ENCODE peak calls at places on chromosomes 11 and 22, in six cellular contexts. M is K562, L is HepG2, P is GM12878, U is H1, B is HCT116. Y is an unnamed sample.

GRCh38 chr11:12386745-12387144 is 9.4 kb downstream of the PARVA start:
- DNase-seq in L (peak; percentile 85), M (no peak), B (no peak), U (no peak), P (no peak), Y (no peak)

GRCh38 chr22:29074276-29074625 is 1.4 kb downstream of the KREMEN1 start:
- DNase-seq in B (no peak), L (no peak), M (no peak), P (no peak), U (no peak), Y (no peak)

GRCh38 chr11:116071241-116071640 is 567.0 kb upstream of the CADM1 start:
- DNase-seq in P (no peak), U (no peak), M (no peak), L (no peak), B (no peak), Y (no peak)

GRCh38 chr11:693415-693831 is 1.6 kb downstream of the DEAF1 start:
- DNase-seq in M (peak; percentile 44), U (no peak), P (no peak), L (no peak), B (no peak), Y (no peak)

GRCh38 chr11:115523727-115524399 is 19.6 kb upstream of the CADM1 start:
- DNase-seq in P (no peak), L (peak; percentile 54), U (no peak), B (no peak), M (no peak), Y (no peak)

GRCh38 chr11:69149646-69150045 is 6.1 kb upstream of the SMIM38 start:
- DNase-seq in B (no peak), M (no peak), U (no peak), L (no peak), P (no peak), Y (no peak)

GRCh38 chr11:2557381-2557780 is 112.6 kb downstream of the KCNQ1 start:
- DNase-seq in M (no peak), L (no peak), P (no peak), B (no peak), U (no peak), Y (no peak)

GRCh38 chr11:2171531-2171930 is at the start of gene TH:
- DNase-seq in M (no peak), P (no peak), L (no peak), U (no peak), B (no peak), Y (no peak)

GRCh38 chr11:2509481-2510001 is 64.7 kb downstream of the KCNQ1 start:
- DNase-seq in U (no peak), B (no peak), L (no peak), M (no peak), P (no peak), Y (no peak)

GRCh38 chr11:73156686-73157085 is 14.6 kb upstream of the FCHSD2 start:
- DNase-seq in P (no peak), L (no peak), B (no peak), U (no peak), M (no peak), Y (no peak)

GRCh38 chr11:61626580-61627380 is 45.9 kb upstream of the SYT7 start:
- DNase-seq in L (peak; percentile 34), B (no peak), M (no peak), P (no peak), U (peak; percentile 71), Y (no peak)

DNA sequence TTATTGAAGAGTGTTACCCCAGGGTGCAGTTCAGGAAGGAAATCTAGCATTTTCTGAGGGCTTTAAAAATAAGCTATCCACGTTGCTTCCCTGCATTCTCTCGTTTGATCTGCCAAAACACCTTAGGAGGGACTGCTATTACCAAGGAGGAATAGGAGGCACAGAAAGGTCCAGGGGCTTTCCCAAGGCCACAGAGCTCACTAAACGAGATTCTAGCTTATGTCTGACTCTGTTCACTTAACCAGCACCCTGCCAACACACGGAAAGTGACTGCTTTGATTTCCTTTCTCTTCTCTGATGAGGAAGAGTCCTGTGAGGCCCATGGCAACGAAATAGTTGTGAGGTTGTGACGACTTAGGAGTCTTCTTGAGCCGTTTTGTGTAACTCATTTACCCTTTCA is 3.4 kb upstream of the PTPN5 start:
- DNase-seq in U (no peak), L (no peak), B (no peak), P (no peak), M (no peak), Y (no peak)
- H3K27me3 ChIP-seq in U (no peaks in the 10 kb centered on the region), L (peaks cover 22% of the 10 kb centered on the region), B (peaks cover 6% of the 10 kb centered on the region), P (peaks cover 9% of the 10 kb centered on the region), M (no peaks in the 10 kb centered on the region), Y (peaks cover 35% of the 10 kb centered on the region)

DNA sequence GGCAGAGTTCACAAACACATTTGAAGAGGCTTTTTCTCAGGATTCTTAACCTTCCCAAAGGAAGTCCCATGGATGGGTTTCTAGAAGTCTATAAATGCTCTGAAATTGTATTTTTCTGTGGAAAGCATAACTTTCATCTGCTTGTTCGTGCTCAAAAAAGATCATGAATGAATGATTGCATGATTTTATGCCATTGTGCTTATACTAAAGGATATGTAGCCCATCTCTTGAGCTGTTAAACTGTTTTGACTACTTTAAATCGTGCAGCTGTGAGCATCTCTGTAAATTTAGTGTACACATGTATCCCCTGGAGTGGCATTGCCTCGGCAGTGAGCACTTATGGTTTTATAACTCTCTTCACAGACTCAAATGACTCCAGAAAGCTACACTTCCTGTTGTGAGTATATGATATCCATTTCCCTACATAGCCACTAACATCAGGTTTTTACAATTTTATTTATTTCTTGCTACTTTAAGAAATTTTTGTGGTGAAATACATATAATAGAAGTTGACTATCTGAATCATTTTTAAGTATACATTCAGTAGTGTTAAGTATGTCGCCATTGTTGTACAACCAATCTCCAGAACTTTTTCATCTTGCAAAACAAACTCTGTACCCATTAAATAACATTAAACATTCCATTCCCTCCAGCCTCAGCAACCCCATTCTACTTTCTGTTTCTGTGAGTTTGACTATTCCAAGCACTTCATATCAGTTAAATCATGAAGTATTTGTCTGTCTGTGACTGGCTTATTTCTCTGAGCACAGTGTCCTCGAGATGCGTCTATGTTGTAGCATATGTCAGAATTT is 8.0 kb downstream of the NEAT1 start:
- DNase-seq in L (no peak), U (no peak), B (no peak), M (peak; percentile 44), P (no peak), Y (no peak)
- TF ChIP-seq ZNF274 in L (no peak), U (no peak), B (no peak), M (no peak), P (no peak), Y (no peak)

DNA sequence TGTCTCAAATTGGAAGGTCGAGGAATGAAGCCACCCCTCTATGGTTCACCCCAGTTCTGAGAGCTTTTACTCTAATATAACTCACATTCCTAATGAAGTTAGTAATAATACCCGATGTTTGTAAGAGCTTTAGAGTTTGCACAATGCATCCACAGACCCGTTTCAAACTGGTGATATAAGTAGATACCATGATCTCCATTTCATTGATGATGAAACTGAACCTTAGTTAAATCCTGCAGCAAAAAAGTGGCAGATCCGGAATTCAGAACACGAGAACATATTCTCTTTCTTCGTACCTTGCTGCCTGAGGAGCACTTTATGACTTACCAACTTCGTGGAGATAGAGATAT is 757 bp upstream of the RBFOX2 start:
- DNase-seq in B (no peak), L (no peak), U (no peak), M (no peak), P (no peak), Y (no peak)
- H3K9ac ChIP-seq in B (peak overlapping the region; percentile 68), L (peak overlapping the region; percentile 46), U (no peak overlapping the region), M (peak overlapping the region; percentile 65), P (no peak overlapping the region), Y (no peak overlapping the region)

DNA sequence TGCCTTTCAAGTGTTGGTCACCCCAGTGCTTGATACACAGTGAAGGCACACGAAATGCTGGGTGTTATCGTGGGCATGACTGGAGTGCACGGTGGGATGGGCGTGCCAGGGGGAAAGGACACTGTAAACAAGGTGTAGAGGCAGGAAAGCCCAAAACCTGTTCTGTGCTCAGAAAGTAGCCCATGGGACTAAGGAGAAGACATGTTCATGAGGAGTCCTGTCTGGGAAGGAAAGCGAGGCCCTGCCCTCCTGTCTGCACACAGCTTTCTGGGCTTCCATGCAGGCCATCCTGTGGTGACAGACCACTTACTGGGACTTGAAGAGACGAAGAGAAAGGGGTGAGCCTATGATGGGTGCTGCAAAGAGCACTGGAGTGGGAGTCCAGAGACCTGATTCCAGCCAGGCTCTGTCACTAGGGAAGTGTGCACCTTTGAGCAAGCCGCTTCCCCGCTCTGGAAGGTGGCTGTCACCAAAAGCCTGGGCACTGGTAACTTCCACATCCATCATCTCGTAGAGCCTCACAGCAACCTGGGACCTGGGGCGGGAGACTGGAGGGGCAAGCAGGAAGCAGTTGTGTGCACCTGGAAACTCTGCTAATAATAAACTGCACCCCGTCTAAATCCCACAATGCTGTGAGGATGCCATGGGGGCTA is 846 bp upstream of the POU2F3 start:
- DNase-seq in L (no peak), M (no peak), U (no peak), P (no peak), B (no peak), Y (no peak)
- H3K27me3 ChIP-seq in L (peaks cover 65% of the 10 kb centered on the region), M (peaks cover 14% of the 10 kb centered on the region), U (peaks cover 3% of the 10 kb centered on the region), P (peaks cover 3% of the 10 kb centered on the region), B (no peaks in the 10 kb centered on the region), Y (peaks cover 29% of the 10 kb centered on the region)

GRCh38 chr11:131885371-131885770 is 515.0 kb downstream of the NTM start:
- DNase-seq in U (no peak), M (no peak), B (no peak), P (no peak), L (no peak), Y (no peak)

GRCh38 chr11:131889760-131890620 is 519.6 kb downstream of the NTM start:
- DNase-seq in P (no peak), M (no peak), L (no peak), U (no peak), B (no peak), Y (peak; percentile 63)

GRCh38 chr11:131886201-131886600 is 515.8 kb downstream of the NTM start:
- DNase-seq in B (no peak), U (no peak), P (no peak), L (no peak), M (no peak), Y (no peak)

GRCh38 chr11:131888230-131888826 is 517.9 kb downstream of the NTM start:
- DNase-seq in B (no peak), U (no peak), P (no peak), M (no peak), L (no peak), Y (no peak)

DNA sequence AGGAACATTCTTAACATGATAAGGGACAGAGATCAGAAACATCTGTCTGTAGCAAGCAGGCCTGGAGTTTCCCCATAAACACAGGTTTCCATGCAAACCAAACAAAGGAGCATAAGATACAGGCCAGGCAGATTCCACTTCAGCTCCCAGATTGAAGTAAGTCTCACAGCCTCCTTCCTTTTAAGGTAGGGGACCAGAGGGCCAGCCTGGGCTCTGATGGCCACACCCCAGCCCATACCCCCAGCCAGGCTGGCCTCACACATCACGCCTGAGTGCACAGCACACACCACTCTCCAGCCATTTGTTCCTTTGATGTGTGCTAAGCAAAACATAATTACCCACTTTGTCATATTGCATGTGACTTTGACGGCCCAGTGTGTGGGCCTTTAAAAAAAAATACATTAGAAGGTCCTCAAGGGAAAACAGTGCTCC is 518.7 kb downstream of the NTM start:
- DNase-seq in U (no peak), P (peak; percentile 66), B (no peak), L (no peak), M (no peak), Y (peak; percentile 62)
- TF ChIP-seq ZNF274 in U (no peak), P (no peak), B (no peak), L (no peak), M (no peak), Y (no peak)

GRCh38 chr11:78139422-78140391 is at the start of gene ALG8:
- DNase-seq in U (peak; percentile 95), B (peak; percentile 85), M (peak; percentile 98), P (peak; percentile 90), L (peak; percentile 93), Y (peak; percentile 95)
- H3K9ac ChIP-seq in U (peak within 1 kb of the TSS; percentile 92), B (peak within 1 kb of the TSS; percentile 99), M (peak within 1 kb of the TSS; percentile 93), P (peak within 1 kb of the TSS; percentile 91), L (peak within 1 kb of the TSS; percentile 92), Y (peak within 1 kb of the TSS; percentile 94)

GRCh38 chr11:20594274-20595061 is 4.9 kb upstream of the SLC6A5 start:
- DNase-seq in M (peak; percentile 20), U (no peak), B (no peak), P (no peak), L (peak; percentile 27), Y (no peak)
- H3K27me3 ChIP-seq in M (peaks cover 22% of the 10 kb centered on the region), U (peaks cover 27% of the 10 kb centered on the region), B (peaks cover 12% of the 10 kb centered on the region), P (peaks cover 5% of the 10 kb centered on the region), L (peaks cover 36% of the 10 kb centered on the region), Y (no peaks in the 10 kb centered on the region)

Y was measured in NT2/D1.